ENCODE peak calls at places on chromosome 15, in four cellular contexts. P is HepG2, J is GM12878, L is K562. S is an unnamed sample.

GRCh38 chr15:45481151-45481550 is 41.4 kb downstream of the SLC30A4 start:
- DNase-seq in P (no peak), J (no peak), L (no peak), S (no peak)

GRCh38 chr15:52097176-52097575 is 15.4 kb downstream of the BCL2L10 start:
- DNase-seq in P (no peak), J (no peak), L (no peak), S (no peak)

GRCh38 chr15:57340673-57341259 is 35.5 kb upstream of the CGNL1 start:
- DNase-seq in P (peak), J (peak), L (peak), S (peak)

GRCh38 chr15:71312731-71313460 is 197.6 kb downstream of the THSD4 start:
- DNase-seq in P (no peak), J (no peak), L (no peak), S (no peak)

GRCh38 chr15:75436861-75437260 is 14.6 kb downstream of the SIN3A start:
- DNase-seq in P (no peak), J (no peak), L (no peak), S (no peak)

GRCh38 chr15:38398134-38398533 is 55.8 kb upstream of the FAM98B start:
- DNase-seq in P (peak), J (no peak), L (no peak), S (no peak)

GRCh38 chr15:63889831-63890230 is 56.1 kb upstream of the HERC1 start:
- DNase-seq in P (no peak), J (no peak), L (no peak), S (no peak)

GRCh38 chr15:57323806-57324589 is 52.3 kb upstream of the CGNL1 start:
- DNase-seq in P (no peak), J (no peak), L (peak), S (no peak)

GRCh38 chr15:56351362-56351761 is 13.9 kb upstream of the TEX9 start:
- DNase-seq in P (no peak), J (no peak), L (no peak), S (no peak)

GRCh38 chr15:42710662-42711061 is 26.3 kb downstream of the CDAN1 start:
- DNase-seq in P (no peak), J (no peak), L (no peak), S (no peak)

GRCh38 chr15:76012021-76012551 is at the start of gene NRG4:
- DNase-seq in P (no peak), J (no peak), L (peak), S (no peak)

GRCh38 chr15:76140069-76140454 is 80.3 kb downstream of the TMEM266 start:
- DNase-seq in P (no peak), J (no peak), L (no peak), S (peak)

GRCh38 chr15:29613951-29614382 is 208.3 kb downstream of the TJP1 start:
- DNase-seq in P (peak), J (no peak), L (peak), S (peak)

GRCh38 chr15:68450192-68450591 is 18.2 kb upstream of the ITGA11 start:
- DNase-seq in P (no peak), J (no peak), L (no peak), S (no peak)

GRCh38 chr15:85689729-85690128 is 105.0 kb downstream of the KLHL25 start:
- DNase-seq in P (no peak), J (peak), L (no peak), S (peak)

GRCh38 chr15:38059665-38060064 is 125.2 kb downstream of the TMCO5A start:
- DNase-seq in P (no peak), J (no peak), L (no peak), S (no peak)

GRCh38 chr15:79956354-79956939 is 14.5 kb downstream of the BCL2A1 start:
- DNase-seq in P (no peak), J (no peak), L (no peak), S (no peak)

GRCh38 chr15:85532689-85533088 is 152.3 kb downstream of the AKAP13 start:
- DNase-seq in P (no peak), J (no peak), L (no peak), S (no peak)

GRCh38 chr15:27844018-27844666 is 255.0 kb downstream of the OCA2 start:
- DNase-seq in P (no peak), J (no peak), L (no peak), S (no peak)

GRCh38 chr15:58302832-58303231 is 129.0 kb upstream of the LIPC start:
- DNase-seq in P (no peak), J (no peak), L (no peak), S (no peak)

GRCh38 chr15:83340087-83340486 is 55.6 kb upstream of the BNC1 start:
- DNase-seq in P (no peak), J (no peak), L (no peak), S (no peak)

DNA sequence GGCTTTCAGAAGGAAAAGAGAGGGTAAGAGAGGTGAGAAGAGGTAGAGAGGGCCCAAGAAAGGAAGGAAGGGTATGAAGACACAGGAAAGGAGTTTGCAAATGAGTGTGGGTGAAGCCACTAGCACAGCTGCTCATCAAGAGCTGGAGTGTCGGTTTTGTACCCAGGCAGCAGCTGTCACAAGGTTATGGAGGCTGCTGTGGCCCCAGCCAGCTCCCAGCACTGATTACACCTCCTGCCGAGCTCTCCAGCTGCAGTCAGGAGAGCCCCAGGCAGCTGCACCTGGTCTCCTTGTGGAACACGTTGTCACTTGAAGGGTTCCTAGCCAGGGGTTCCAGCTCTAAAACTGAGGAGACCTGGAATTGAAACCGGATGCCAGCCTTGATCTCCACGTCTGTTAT is 60.4 kb upstream of the CHD2 start:
- DNase-seq in P (no peak), J (no peak), L (no peak), S (no peak)
- TF ChIP-seq CBFB in P (no peak), J (no peak), L (no peak), S (no peak)

GRCh38 chr15:96626936-96627577 is 296.6 kb downstream of the NR2F2 start:
- DNase-seq in P (no peak), J (no peak), L (no peak), S (no peak)
- TF ChIP-seq CREB1 in P (no peak), J (no peak), L (no peak), S (no peak)

GRCh38 chr15:89305395-89305794 is 29.2 kb downstream of the POLG start:
- DNase-seq in P (no peak), J (no peak), L (no peak), S (no peak)

GRCh38 chr15:89301304-89302089 is 33.1 kb downstream of the POLG start:
- DNase-seq in P (no peak), J (no peak), L (no peak), S (no peak)

GRCh38 chr15:89303986-89304385 is 30.6 kb downstream of the POLG start:
- DNase-seq in P (no peak), J (no peak), L (no peak), S (no peak)

GRCh38 chr15:89299896-89300295 is 34.7 kb downstream of the POLG start:
- DNase-seq in P (no peak), J (no peak), L (no peak), S (no peak)
- TF ChIP-seq ESRRA in P (no peak), J (no peak), L (no peak), S (no peak)

GRCh38 chr15:62495670-62496328 is 330.7 kb upstream of the C2CD4B start:
- DNase-seq in P (no peak), J (no peak), L (no peak), S (no peak)
- TF ChIP-seq CBFB in P (no peak), J (no peak), L (no peak), S (no peak)

GRCh38 chr15:77329202-77329601 is 90.7 kb downstream of the PEAK1 start:
- DNase-seq in P (no peak), J (no peak), L (no peak), S (no peak)
- TF ChIP-seq CREB1 in P (no peak), J (no peak), L (no peak), S (no peak)

DNA sequence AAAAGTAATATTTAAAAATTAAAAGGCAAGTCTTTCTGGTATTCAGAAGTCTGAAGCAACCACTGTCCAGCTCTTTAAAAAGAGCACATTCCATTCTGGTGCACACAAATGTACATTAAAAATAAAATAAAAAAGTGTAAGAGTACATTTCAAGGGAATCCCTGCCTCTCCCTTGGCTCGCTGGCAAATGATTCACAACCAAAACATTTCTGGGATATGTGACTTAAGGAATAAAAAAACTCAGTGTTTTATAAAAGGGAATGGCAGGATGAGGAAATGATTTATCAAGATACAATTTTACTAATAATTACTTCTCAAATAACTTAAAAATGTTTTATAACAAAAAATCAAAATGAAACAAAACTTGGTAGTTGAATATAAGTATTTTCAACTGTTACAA is 23.8 kb upstream of the ANXA2 start:
- DNase-seq in P (no peak), J (no peak), L (no peak), S (no peak)
- TF ChIP-seq ESRRA in P (no peak), J (no peak), L (no peak), S (no peak)

GRCh38 chr15:90154861-90155626 is 46.1 kb upstream of the SEMA4B start:
- DNase-seq in P (peak), J (no peak), L (no peak), S (no peak)
- TF ChIP-seq CBFB in P (no peak), J (no peak), L (no peak), S (no peak)

DNA sequence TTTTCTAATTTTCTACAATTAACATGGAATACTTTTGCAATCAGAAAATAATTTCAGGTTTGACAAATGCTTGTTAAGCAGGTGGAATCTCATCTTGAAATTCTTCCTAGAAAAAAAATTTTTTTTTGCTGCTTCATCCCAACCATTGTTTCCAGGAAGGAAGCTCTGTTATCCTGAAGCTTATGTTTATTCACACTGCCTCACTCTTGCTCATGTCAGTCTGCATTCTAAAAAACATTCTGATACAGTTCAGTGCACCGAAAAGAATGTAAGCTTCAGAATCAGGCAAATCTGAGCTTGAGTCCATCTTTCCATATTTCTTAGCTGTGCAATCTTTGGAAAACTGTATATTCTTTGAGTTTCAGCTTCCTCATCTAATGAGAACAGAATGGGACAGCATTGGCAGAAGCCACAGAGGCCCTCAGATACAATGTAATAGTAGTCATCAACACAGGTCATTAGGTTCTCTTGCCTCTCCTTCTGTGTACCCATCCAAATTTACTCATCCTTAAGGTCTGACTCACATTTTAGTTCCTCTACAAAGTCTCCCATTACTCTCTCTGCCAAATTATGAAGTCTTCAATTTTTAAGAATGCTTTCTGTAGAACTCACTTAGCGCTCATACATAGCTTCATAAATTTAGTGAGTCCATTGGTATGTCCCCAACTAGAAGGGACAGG is 881.8 kb upstream of the NR2F2 start:
- DNase-seq in P (no peak), J (no peak), L (no peak), S (no peak)
- TF ChIP-seq CREB1 in P (no peak), J (no peak), L (no peak), S (no peak)